ENCODE peak calls at places on chromosomes 6 and 20, in eight cellular contexts. F is NB4, D is Peyer's patch, U is right lobe of liver, M is H1, S is H54, Q is uterus, L is ovary. P is an unnamed sample.

GRCh38 chr20:37907677-37908397 is 4.9 kb downstream of the VSTM2L start:
- DNase-seq in F (no peak), D (no peak), U (no peak), M (no peak), S (peak; percentile 98), Q (no peak), L (no peak), P (no peak)

GRCh38 chr6:122789862-122790739 is 1.0 kb downstream of the SMPDL3A start:
- DNase-seq in F (peak; percentile 36), D (no peak), U (peak; percentile 57), M (no peak), S (no peak), Q (peak; percentile 27), L (no peak), P (no peak)

GRCh38 chr20:37315293-37316110 is 26.0 kb downstream of the MANBAL start:
- DNase-seq in F (peak; percentile 34), D (peak; percentile 50), U (no peak), M (no peak), S (no peak), Q (peak; percentile 82), L (peak; percentile 86), P (no peak)

GRCh38 chr20:39835040-39835842 is 853.8 kb downstream of the MAFB start:
- DNase-seq in F (no peak), D (no peak), U (no peak), M (no peak), S (no peak), Q (peak; percentile 22), L (no peak), P (no peak)

GRCh38 chr6:23174781-23175361 is 605.5 kb downstream of the HDGFL1 start:
- DNase-seq in F (no peak), D (no peak), U (no peak), M (no peak), S (peak; percentile 28), Q (no peak), L (no peak), P (no peak)

GRCh38 chr20:38414769-38415450 is 20.2 kb downstream of the SNHG17 start:
- DNase-seq in F (no peak), D (no peak), U (no peak), M (no peak), S (no peak), Q (no peak), L (no peak), P (peak; percentile 28)

GRCh38 chr6:53018443-53018842 is 23.4 kb upstream of the GSTA4 start:
- DNase-seq in F (no peak), D (no peak), U (no peak), M (no peak), S (no peak), Q (no peak), L (no peak), P (no peak)

GRCh38 chr6:125759184-125759902 is 9.9 kb downstream of the HEY2 start:
- DNase-seq in F (no peak), D (no peak), U (peak; percentile 55), M (no peak), S (no peak), Q (no peak), L (no peak), P (no peak)

GRCh38 chr6:151303231-151303630 is 63.5 kb downstream of the AKAP12 start:
- DNase-seq in F (no peak), D (no peak), U (no peak), M (no peak), S (no peak), Q (no peak), L (no peak), P (no peak)

GRCh38 chr6:99467509-99468106 is 42.5 kb upstream of the PNISR start:
- DNase-seq in F (peak; percentile 45), D (no peak), U (no peak), M (no peak), S (no peak), Q (no peak), L (no peak), P (no peak)

GRCh38 chr6:118309337-118310093 is 238.6 kb upstream of the PLN start:
- DNase-seq in F (no peak), D (no peak), U (no peak), M (no peak), S (no peak), Q (no peak), L (no peak), P (no peak)

GRCh38 chr6:108655840-108656650 is 95.3 kb downstream of the FOXO3 start:
- DNase-seq in F (no peak), D (no peak), U (no peak), M (no peak), S (no peak), Q (peak; percentile 38), L (peak; percentile 38), P (no peak)

GRCh38 chr6:108651781-108652227 is 91.1 kb downstream of the FOXO3 start:
- DNase-seq in F (no peak), D (no peak), U (no peak), M (no peak), S (no peak), Q (peak; percentile 60), L (no peak), P (no peak)

GRCh38 chr6:108652375-108652774 is 91.7 kb downstream of the FOXO3 start:
- DNase-seq in F (no peak), D (no peak), U (no peak), M (no peak), S (no peak), Q (no peak), L (no peak), P (no peak)

GRCh38 chr6:108654465-108655106 is 93.9 kb downstream of the FOXO3 start:
- DNase-seq in F (no peak), D (no peak), U (no peak), M (no peak), S (no peak), Q (no peak), L (no peak), P (no peak)

DNA sequence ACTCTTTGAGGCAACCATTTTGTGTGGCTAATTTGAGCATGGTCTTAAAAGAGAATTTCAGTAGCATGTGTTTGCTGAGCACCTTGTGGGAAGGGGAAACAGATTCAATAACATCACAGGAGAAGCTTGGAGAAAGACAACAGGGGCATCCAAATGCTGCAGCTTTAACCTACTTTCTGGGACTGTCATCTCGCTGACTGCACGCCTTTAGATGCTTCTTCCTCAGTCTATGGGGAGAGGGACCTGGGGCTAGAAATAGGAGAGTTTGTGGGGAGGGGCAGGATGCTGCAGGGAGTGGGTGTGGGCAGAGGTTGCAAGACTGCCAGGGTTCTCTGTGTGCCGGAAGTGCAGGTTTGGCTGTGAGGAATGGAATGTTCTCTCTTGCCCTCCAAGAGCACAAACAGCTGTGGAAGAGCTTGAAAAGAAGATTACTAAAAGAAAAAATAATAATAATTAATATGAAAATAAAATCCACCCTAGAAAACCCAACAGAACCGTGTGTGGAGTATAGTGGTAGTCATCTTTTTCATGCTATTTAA is 93.2 kb downstream of the FOXO3 start:
- DNase-seq in F (no peak), D (no peak), U (peak; percentile 58), M (no peak), S (no peak), Q (peak; percentile 67), L (peak; percentile 75), P (no peak)
- TF ChIP-seq POLR2A in F (no peak), D (no peak), U (no peak), M (no peak), S (no peak), Q (no peak), L (no peak), P (no peak)

GRCh38 chr6:26597389-26597766 is 625 bp downstream of the ABT1 start:
- DNase-seq in F (no peak), D (no peak), U (no peak), M (no peak), S (no peak), Q (no peak), L (no peak), P (no peak)

GRCh38 chr6:26597821-26598220 is 1.1 kb downstream of the ABT1 start:
- DNase-seq in F (no peak), D (no peak), U (no peak), M (no peak), S (no peak), Q (no peak), L (no peak), P (no peak)

GRCh38 chr6:26598267-26598666 is 1.5 kb downstream of the ABT1 start:
- DNase-seq in F (no peak), D (no peak), U (no peak), M (no peak), S (no peak), Q (no peak), L (peak; percentile 23), P (no peak)

GRCh38 chr6:26595669-26596269 is 984 bp upstream of the ABT1 start:
- DNase-seq in F (peak; percentile 94), D (peak; percentile 92), U (peak; percentile 93), M (peak; percentile 83), S (peak; percentile 49), Q (peak; percentile 91), L (peak; percentile 87), P (peak; percentile 94)

GRCh38 chr6:26596579-26597388 is at the start of gene ABT1:
- DNase-seq in F (peak; percentile 99), D (peak; percentile 97), U (peak; percentile 98), M (peak; percentile 91), S (peak; percentile 89), Q (peak; percentile 98), L (peak; percentile 98), P (peak; percentile 99)
- TF ChIP-seq POLR2A in F (peak; percentile 60), D (peak; percentile 76), U (peak; percentile 79), M (peak; percentile 40), S (peak; percentile 76), Q (peak; percentile 84), L (peak; percentile 87), P (no peak)

DNA sequence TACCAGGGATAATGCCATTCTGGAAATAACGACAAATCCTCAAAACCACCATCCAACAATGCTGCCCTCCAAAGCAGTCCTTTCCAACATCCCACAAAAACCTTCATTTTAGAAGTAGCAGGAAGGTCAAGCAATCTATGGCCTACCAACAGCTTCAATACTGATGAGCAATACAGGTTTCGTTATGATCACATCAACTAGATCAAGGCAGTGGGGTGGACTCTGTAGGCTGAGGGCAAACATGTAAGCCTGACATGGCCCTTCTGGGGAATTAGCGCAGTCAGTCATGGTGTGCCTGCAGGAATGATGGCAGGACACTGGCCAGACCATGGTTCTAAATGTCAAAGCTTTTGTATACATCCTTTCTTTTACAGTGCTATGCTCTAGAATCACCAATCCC is 41.7 kb downstream of the EZR start:
- DNase-seq in F (no peak), D (no peak), U (no peak), M (no peak), S (no peak), Q (no peak), L (no peak), P (no peak)
- TF ChIP-seq POLR2A in F (no peak), D (no peak), U (no peak), M (no peak), S (no peak), Q (no peak), L (no peak), P (no peak)

DNA sequence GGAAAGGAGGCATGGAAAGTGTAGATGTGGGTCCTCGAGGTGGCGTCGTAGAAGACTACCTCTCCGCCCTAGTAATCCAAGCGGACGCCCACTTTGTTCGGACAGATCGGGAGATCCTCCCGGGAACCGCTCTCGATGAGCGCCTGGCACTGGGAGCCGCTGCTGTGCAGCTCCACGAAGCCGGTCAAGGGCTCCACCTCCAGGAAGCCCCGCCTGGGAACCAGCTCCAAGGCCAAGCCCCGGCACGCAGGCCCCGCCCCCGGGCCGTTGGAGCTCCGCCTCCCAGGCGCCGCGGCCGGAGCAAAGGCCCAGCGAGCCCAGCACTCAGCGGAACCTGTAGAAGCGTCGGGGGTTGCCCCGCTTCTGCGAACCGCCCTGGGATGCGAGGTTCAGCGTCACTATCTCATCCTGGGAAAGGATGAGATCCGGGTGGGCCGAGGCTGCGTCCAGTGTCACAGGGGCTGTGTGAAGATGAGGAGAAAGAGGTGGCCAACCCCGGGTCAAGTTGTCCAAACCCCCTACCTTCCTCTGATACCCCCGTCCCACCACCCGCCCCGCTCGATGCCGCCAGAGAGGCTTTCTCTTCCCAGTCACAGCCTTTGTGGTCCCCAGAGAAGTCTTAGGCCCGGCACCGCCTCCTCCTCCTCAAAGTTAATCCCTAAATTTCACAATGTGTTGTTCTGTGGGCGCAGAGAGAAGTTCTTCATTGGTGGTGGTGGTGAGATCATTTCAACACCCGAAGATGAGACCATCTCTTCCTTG is 10.8 kb downstream of the TRIM31 start:
- DNase-seq in F (peak; percentile 79), D (peak; percentile 73), U (peak; percentile 97), M (peak; percentile 57), S (peak; percentile 87), Q (peak; percentile 90), L (peak; percentile 88), P (peak; percentile 93)
- TF ChIP-seq POLR2A in F (no peak), D (peak; percentile 88), U (peak; percentile 81), M (no peak), S (peak; percentile 61), Q (peak; percentile 63), L (no peak), P (no peak)